ENCODE peak calls at places on chromosome 9, in four cellular contexts. One of them, this sample, is unnamed.

GRCh38 chr9:88732128-88732527 is 197.2 kb downstream of the NXNL2 start:
- DNase-seq in activated CD4-positive, alpha-beta T cell treated with anti-CD3 and anti-CD28 coated beads for 4 hours: no peak
- DNase-seq in H9: no peak
- DNase-seq in GM12865: no peak
- DNase-seq in this sample: no peak

GRCh38 chr9:111237447-111237846 is 92.6 kb downstream of the OR2K2 start:
- DNase-seq in activated CD4-positive, alpha-beta T cell treated with anti-CD3 and anti-CD28 coated beads for 4 hours: no peak
- DNase-seq in H9: no peak
- DNase-seq in GM12865: peak; percentile 75
- DNase-seq in this sample: no peak

GRCh38 chr9:9791621-9792020 is 821.2 kb downstream of the PTPRD start:
- DNase-seq in activated CD4-positive, alpha-beta T cell treated with anti-CD3 and anti-CD28 coated beads for 4 hours: no peak
- DNase-seq in H9: no peak
- DNase-seq in GM12865: peak; percentile 9
- DNase-seq in this sample: no peak

GRCh38 chr9:90022474-90022873 is 417.7 kb downstream of the GADD45G start:
- DNase-seq in activated CD4-positive, alpha-beta T cell treated with anti-CD3 and anti-CD28 coated beads for 4 hours: no peak
- DNase-seq in H9: no peak
- DNase-seq in GM12865: no peak
- DNase-seq in this sample: no peak

GRCh38 chr9:136539427-136540412 is 6.1 kb downstream of the NOTCH1 start:
- DNase-seq in activated CD4-positive, alpha-beta T cell treated with anti-CD3 and anti-CD28 coated beads for 4 hours: peak; percentile 94
- DNase-seq in H9: peak; percentile 88
- DNase-seq in GM12865: peak; percentile 92
- DNase-seq in this sample: no peak

GRCh38 chr9:12640021-12640587 is 53.1 kb upstream of the TYRP1 start:
- DNase-seq in activated CD4-positive, alpha-beta T cell treated with anti-CD3 and anti-CD28 coated beads for 4 hours: no peak
- DNase-seq in H9: no peak
- DNase-seq in GM12865: peak; percentile 35
- DNase-seq in this sample: no peak

GRCh38 chr9:16869961-16870605 is 387 bp downstream of the BNC2 start:
- DNase-seq in activated CD4-positive, alpha-beta T cell treated with anti-CD3 and anti-CD28 coated beads for 4 hours: no peak
- DNase-seq in H9: peak; percentile 34
- DNase-seq in GM12865: no peak
- DNase-seq in this sample: no peak

GRCh38 chr9:86407022-86407421 is 52.8 kb upstream of the TUT7 start:
- DNase-seq in activated CD4-positive, alpha-beta T cell treated with anti-CD3 and anti-CD28 coated beads for 4 hours: no peak
- DNase-seq in H9: peak; percentile 42
- DNase-seq in GM12865: peak; percentile 12
- DNase-seq in this sample: peak; percentile 55

GRCh38 chr9:113633782-113634596 is 170.5 kb downstream of the RGS3 start:
- DNase-seq in activated CD4-positive, alpha-beta T cell treated with anti-CD3 and anti-CD28 coated beads for 4 hours: no peak
- DNase-seq in H9: no peak
- DNase-seq in GM12865: no peak
- DNase-seq in this sample: no peak

GRCh38 chr9:68678430-68678829 is 26.6 kb upstream of the PIP5K1B start:
- DNase-seq in activated CD4-positive, alpha-beta T cell treated with anti-CD3 and anti-CD28 coated beads for 4 hours: no peak
- DNase-seq in H9: peak; percentile 73
- DNase-seq in GM12865: peak; percentile 60
- DNase-seq in this sample: no peak

GRCh38 chr9:77386187-77386586 is 208.9 kb downstream of the VPS13A start:
- DNase-seq in activated CD4-positive, alpha-beta T cell treated with anti-CD3 and anti-CD28 coated beads for 4 hours: no peak
- DNase-seq in H9: no peak
- DNase-seq in GM12865: no peak
- DNase-seq in this sample: no peak

GRCh38 chr9:136629879-136630661 is 32.6 kb upstream of the EGFL7 start:
- DNase-seq in activated CD4-positive, alpha-beta T cell treated with anti-CD3 and anti-CD28 coated beads for 4 hours: peak; percentile 47
- DNase-seq in H9: peak; percentile 84
- DNase-seq in GM12865: peak; percentile 55
- DNase-seq in this sample: no peak

GRCh38 chr9:136644593-136645342 is 17.9 kb upstream of the EGFL7 start:
- DNase-seq in activated CD4-positive, alpha-beta T cell treated with anti-CD3 and anti-CD28 coated beads for 4 hours: peak; percentile 63
- DNase-seq in H9: peak; percentile 77
- DNase-seq in GM12865: peak; percentile 66
- DNase-seq in this sample: peak; percentile 100

GRCh38 chr9:128887049-128887448 is 5.1 kb downstream of the LRRC8A start:
- DNase-seq in activated CD4-positive, alpha-beta T cell treated with anti-CD3 and anti-CD28 coated beads for 4 hours: no peak
- DNase-seq in H9: no peak
- DNase-seq in GM12865: no peak
- DNase-seq in this sample: no peak

GRCh38 chr9:93900971-93901861 is 53.9 kb downstream of the BARX1 start:
- DNase-seq in activated CD4-positive, alpha-beta T cell treated with anti-CD3 and anti-CD28 coated beads for 4 hours: no peak
- DNase-seq in H9: peak; percentile 26
- DNase-seq in GM12865: no peak
- DNase-seq in this sample: no peak

GRCh38 chr9:88991066-88992030 is at the start of gene S1PR3:
- DNase-seq in activated CD4-positive, alpha-beta T cell treated with anti-CD3 and anti-CD28 coated beads for 4 hours: peak; percentile 24
- DNase-seq in H9: peak; percentile 82
- DNase-seq in GM12865: no peak
- DNase-seq in this sample: peak; percentile 82

This sample was measured in H54.